ENCODE peak calls at places on chromosome 5, in ten cellular contexts. M is anterior cingulate cortex; O is SJSA1; K is activated T-cell treated with anti-CD3 and anti-CD28 coated beads for 4 hours; Q is astrocyte; F is stimulated activated CD8-positive, alpha-beta memory T cell treated with anti-CD3 and anti-CD28 coated beads, Interleukin-15, amount 100 ng/mL, for 1 hour; Y is neural crest cell; W is activated CD4-positive, alpha-beta T cell treated with anti-CD3 and anti-CD28 coated beads for 24 hours; Z is HEK293T; D is NCI-H2171. X is an unnamed sample.

GRCh38 chr5:126513703-126514102 is 81.3 kb downstream of the ALDH7A1 start:
- DNase-seq in M (no peak), O (peak; percentile 13), K (no peak), Q (no peak), F (no peak), Y (no peak), W (no peak), Z (no peak), D (no peak), X (no peak)

GRCh38 chr5:1135696-1136525 is 24.0 kb upstream of the SLC12A7 start:
- DNase-seq in M (no peak), O (no peak), K (no peak), Q (no peak), F (no peak), Y (no peak), W (no peak), Z (no peak), D (no peak), X (no peak)

GRCh38 chr5:156715287-156715686 is 134.8 kb upstream of the PPP1R2B start:
- DNase-seq in M (no peak), O (no peak), K (no peak), Q (peak; percentile 36), F (no peak), Y (no peak), W (no peak), Z (no peak), D (no peak), X (peak; percentile 27)

GRCh38 chr5:52920929-52921328 is 68.2 kb upstream of the ITGA2 start:
- DNase-seq in M (no peak), O (no peak), K (no peak), Q (no peak), F (no peak), Y (no peak), W (no peak), Z (no peak), D (no peak), X (no peak)

GRCh38 chr5:40780199-40780598 is 18.0 kb downstream of the PRKAA1 start:
- DNase-seq in M (no peak), O (no peak), K (no peak), Q (no peak), F (no peak), Y (no peak), W (no peak), Z (no peak), D (no peak), X (no peak)

GRCh38 chr5:65699338-65699737 is 22.6 kb downstream of the SGTB start:
- DNase-seq in M (no peak), O (no peak), K (no peak), Q (no peak), F (no peak), Y (no peak), W (no peak), Z (no peak), D (no peak), X (no peak)

GRCh38 chr5:93735378-93735777 is 6.0 kb downstream of the POU5F2 start:
- DNase-seq in M (no peak), O (no peak), K (no peak), Q (peak; percentile 49), F (no peak), Y (no peak), W (no peak), Z (no peak), D (no peak), X (no peak)

GRCh38 chr5:52844885-52845284 is 57.2 kb downstream of the ITGA1 start:
- DNase-seq in M (no peak), O (no peak), K (no peak), Q (peak; percentile 36), F (no peak), Y (no peak), W (no peak), Z (no peak), D (no peak), X (peak; percentile 43)

GRCh38 chr5:88883566-88884434 is 816 bp upstream of the MEF2C start:
- DNase-seq in M (no peak), O (peak; percentile 77), K (no peak), Q (peak; percentile 72), F (no peak), Y (peak; percentile 50), W (no peak), Z (peak; percentile 62), D (no peak), X (peak; percentile 77)

GRCh38 chr5:58497956-58498942 is 7.0 kb downstream of the GAPT start:
- DNase-seq in M (no peak), O (no peak), K (no peak), Q (peak; percentile 3), F (no peak), Y (peak; percentile 51), W (no peak), Z (peak; percentile 40), D (no peak), X (peak; percentile 41)

GRCh38 chr5:1000329-1000728 is 8.3 kb upstream of the NKD2 start:
- DNase-seq in M (no peak), O (peak; percentile 40), K (no peak), Q (no peak), F (no peak), Y (no peak), W (no peak), Z (no peak), D (no peak), X (no peak)

GRCh38 chr5:31811210-31811609 is 172.3 kb downstream of the PDZD2 start:
- DNase-seq in M (no peak), O (no peak), K (no peak), Q (peak; percentile 91), F (no peak), Y (no peak), W (no peak), Z (no peak), D (no peak), X (peak; percentile 77)

GRCh38 chr5:298737-299125 is 22.8 kb upstream of the AHRR start:
- DNase-seq in M (no peak), O (no peak), K (no peak), Q (no peak), F (no peak), Y (no peak), W (no peak), Z (no peak), D (no peak), X (no peak)

GRCh38 chr5:65126192-65126591 is 355.5 kb downstream of the ADAMTS6 start:
- DNase-seq in M (peak; percentile 53), O (no peak), K (no peak), Q (peak; percentile 64), F (no peak), Y (no peak), W (no peak), Z (no peak), D (no peak), X (no peak)

GRCh38 chr5:170254056-170254455 is 21.3 kb downstream of the C5orf58 start:
- DNase-seq in M (no peak), O (no peak), K (peak; percentile 50), Q (no peak), F (peak; percentile 51), Y (no peak), W (peak; percentile 35), Z (no peak), D (no peak), X (peak; percentile 33)

X was measured in Daoy.